ENCODE peak calls at places on chromosomes 16 and 17, in four cellular contexts. Z, S, F and Y are unnamed samples.

GRCh38 chr17:6893382-6894205 is 62.1 kb upstream of the TEKT1 start:
- DNase-seq in S (peak; percentile 62), F (no peak), Z (no peak), Y (no peak)

GRCh38 chr17:12928736-12929135 is 89.1 kb downstream of the ELAC2 start:
- DNase-seq in Z (no peak), S (no peak), F (no peak), Y (peak; percentile 51)

GRCh38 chr17:38606646-38607611 is 1.2 kb upstream of the SRCIN1 start:
- DNase-seq in F (no peak), Z (no peak), S (peak; percentile 66), Y (no peak)

GRCh38 chr17:2058521-2059124 is 3.7 kb downstream of the HIC1 start:
- DNase-seq in Z (peak; percentile 76), S (peak; percentile 91), F (no peak), Y (no peak)

GRCh38 chr17:54194268-54194667 is 371.5 kb downstream of the KIF2B start:
- DNase-seq in F (no peak), S (no peak), Z (no peak), Y (no peak)

GRCh38 chr17:47119746-47120520 is 69.2 kb downstream of the CDC27 start:
- DNase-seq in Z (peak; percentile 76), F (no peak), S (no peak), Y (peak; percentile 93)

GRCh38 chr16:51651061-51651466 is 500.0 kb upstream of the SALL1 start:
- DNase-seq in S (peak; percentile 36), Z (no peak), F (no peak), Y (no peak)

GRCh38 chr16:85284138-85284897 is 172.0 kb upstream of the CIBAR2 start:
- DNase-seq in F (no peak), Z (no peak), S (no peak), Y (no peak)

GRCh38 chr17:4444782-4445473 is 11.2 kb downstream of the SPNS3 start:
- DNase-seq in F (no peak), Z (no peak), S (no peak), Y (no peak)

GRCh38 chr16:10126686-10127085 is 55.5 kb downstream of the GRIN2A start:
- DNase-seq in F (no peak), S (no peak), Z (peak; percentile 5), Y (no peak)

GRCh38 chr17:48722924-48723554 is at the start of gene PRAC2:
- DNase-seq in F (no peak), Z (no peak), S (peak; percentile 86), Y (no peak)

GRCh38 chr16:84396537-84397008 is 28.2 kb downstream of the ATP2C2 start:
- DNase-seq in S (no peak), F (no peak), Z (peak; percentile 5), Y (no peak)

DNA sequence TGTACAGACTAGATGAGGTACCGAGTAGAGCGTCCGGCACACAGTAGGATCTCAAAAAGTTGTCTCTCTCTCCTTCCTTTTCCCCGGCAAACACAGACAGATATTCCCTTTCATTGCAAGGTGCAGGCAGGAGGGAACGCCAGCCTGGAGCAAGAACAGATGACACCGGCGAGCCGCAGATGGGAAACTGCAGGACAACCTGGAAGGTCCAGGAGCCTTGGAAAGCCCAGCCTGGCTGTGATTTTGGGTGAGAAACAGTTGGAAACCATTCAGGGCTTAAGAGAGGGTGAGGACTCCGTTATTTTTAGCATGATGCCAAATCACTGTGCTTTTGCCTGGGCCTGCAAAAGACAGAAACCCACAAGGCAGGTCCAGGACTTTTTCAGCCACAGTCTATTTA is 7.3 kb downstream of the CDH11 start:
- DNase-seq in S (no peak), F (no peak), Z (no peak), Y (no peak)
- H2AFZ ChIP-seq in S (no peak overlapping the region), F (no peak overlapping the region), Z (no peak overlapping the region), Y (no peak overlapping the region)

GRCh38 chr17:74452027-74452840 is 14.2 kb upstream of the CD300A start:
- DNase-seq in Z (no peak), S (peak; percentile 49), F (no peak), Y (no peak)

GRCh38 chr17:74452841-74453661 is 13.4 kb upstream of the CD300A start:
- DNase-seq in F (no peak), Z (no peak), S (peak; percentile 69), Y (no peak)

GRCh38 chr17:74455025-74455585 is 11.3 kb upstream of the CD300A start:
- DNase-seq in Z (no peak), F (no peak), S (peak; percentile 53), Y (no peak)

GRCh38 chr17:74453665-74454196 is 12.7 kb upstream of the CD300A start:
- DNase-seq in Z (no peak), S (peak; percentile 97), F (no peak), Y (no peak)

GRCh38 chr17:74454197-74455024 is 12.0 kb upstream of the CD300A start:
- DNase-seq in F (no peak), Z (peak; percentile 29), S (peak; percentile 55), Y (peak; percentile 69)
- H4K91ac ChIP-seq in F (peak overlapping the region; percentile 86), Z (no peak overlapping the region), S (no peak overlapping the region), Y (no peak overlapping the region)

DNA sequence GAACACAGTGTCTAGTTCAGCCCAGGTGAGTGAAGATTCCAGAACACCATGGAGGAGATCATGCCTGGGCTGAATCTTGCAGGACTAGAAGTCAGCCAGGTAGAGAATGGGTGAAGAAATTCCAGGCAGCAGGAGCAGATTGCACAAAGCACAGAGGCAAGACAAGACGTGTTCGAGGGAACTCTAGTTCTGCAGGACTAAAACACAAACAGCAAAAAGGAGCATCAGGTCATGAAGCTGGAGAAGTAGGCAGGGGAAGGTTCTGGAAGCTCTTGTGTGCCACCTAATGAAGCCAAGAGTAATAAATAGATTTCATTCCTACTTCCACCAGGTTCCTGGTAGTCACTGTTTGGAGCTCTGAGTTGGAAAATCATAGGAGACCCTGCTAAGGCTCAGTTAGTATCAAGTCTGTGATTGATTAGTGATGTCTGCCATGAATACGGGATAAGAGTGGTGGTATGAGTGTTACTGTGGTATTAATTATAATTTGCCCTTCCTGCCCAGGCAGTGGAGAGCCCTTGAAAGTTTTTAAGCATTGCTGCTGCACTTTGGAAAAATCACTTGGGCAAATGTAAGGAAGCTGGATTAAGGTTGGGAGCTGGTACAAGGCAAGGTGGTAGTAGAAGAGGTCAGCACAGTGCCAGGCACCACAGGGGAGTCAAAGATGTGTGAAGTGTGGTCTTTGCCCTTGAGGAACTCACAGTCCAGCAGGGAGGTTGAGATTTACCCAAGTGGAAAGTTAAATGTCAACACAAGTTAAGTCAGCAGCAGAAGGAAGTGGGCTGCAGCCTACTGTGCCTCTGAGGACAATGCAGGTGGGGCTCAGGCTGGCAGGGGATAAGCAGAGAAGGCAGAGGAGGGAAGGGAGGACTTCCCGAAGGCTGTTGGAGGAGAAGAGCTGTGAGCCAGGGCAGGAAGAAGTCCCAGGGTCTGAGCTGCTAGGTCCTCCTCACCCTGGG is 13.5 kb upstream of the FOXN1 start:
- DNase-seq in S (no peak), Z (no peak), F (no peak), Y (no peak)
- H2AFZ ChIP-seq in S (no peak overlapping the region), Z (peak overlapping the region; percentile 1), F (no peak overlapping the region), Y (no peak overlapping the region)

GRCh38 chr17:57372156-57372555 is 115.8 kb downstream of the MSI2 start:
- DNase-seq in F (no peak), S (no peak), Z (peak; percentile 66), Y (no peak)

GRCh38 chr17:57369509-57369945 is 113.2 kb downstream of the MSI2 start:
- DNase-seq in S (no peak), F (no peak), Z (peak; percentile 34), Y (no peak)

GRCh38 chr17:57370583-57370982 is 114.3 kb downstream of the MSI2 start:
- DNase-seq in Z (no peak), S (no peak), F (no peak), Y (no peak)

GRCh38 chr17:57368637-57369336 is 112.5 kb downstream of the MSI2 start:
- DNase-seq in Z (no peak), S (no peak), F (no peak), Y (no peak)

GRCh38 chr17:57370051-57370581 is 113.8 kb downstream of the MSI2 start:
- DNase-seq in Z (peak; percentile 88), S (no peak), F (no peak), Y (peak; percentile 68)
- H4K91ac ChIP-seq in Z (peak overlapping the region; percentile 83), S (no peak overlapping the region), F (no peak overlapping the region), Y (no peak overlapping the region)

DNA sequence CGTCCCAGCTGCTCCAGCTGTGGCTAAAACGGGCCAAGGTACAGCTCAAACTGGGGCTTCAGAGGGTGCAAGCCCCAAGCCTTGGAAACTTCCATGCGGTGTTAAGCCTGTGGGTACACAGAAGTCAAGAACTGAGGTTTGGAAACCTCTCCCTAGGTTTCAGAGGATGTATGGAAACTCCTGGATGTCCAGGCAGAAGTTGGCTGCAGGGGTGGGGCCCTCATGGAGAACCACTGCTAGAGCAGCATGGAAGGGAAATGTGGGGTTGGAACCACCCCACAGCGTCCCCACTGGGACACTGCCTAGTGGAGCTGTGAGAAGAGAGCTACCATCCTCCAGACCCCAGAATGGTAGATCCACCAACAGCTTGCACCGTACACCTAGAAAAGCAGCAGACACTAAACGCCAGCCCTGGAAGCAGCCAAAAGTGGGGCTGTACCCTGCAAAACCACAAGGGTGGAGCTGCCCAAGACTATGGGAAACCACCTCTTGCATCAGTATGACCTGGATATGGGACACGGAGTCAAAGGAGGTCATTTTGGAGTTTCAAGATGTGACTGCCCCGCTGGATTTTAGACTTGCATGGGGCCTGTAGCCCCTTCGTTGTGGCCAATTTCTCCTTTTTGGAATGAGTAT is 2.2 kb downstream of the SDR42E1 start:
- DNase-seq in Z (no peak), S (no peak), F (no peak), Y (no peak)
- H2AFZ ChIP-seq in Z (no peak overlapping the region), S (no peak overlapping the region), F (no peak overlapping the region), Y (no peak overlapping the region)